ENCODE peak calls at places on chromosomes 1 and 21, in six cellular contexts. H is adrenal gland, C is HCT116, O is IMR-90, M is spleen, K is upper lobe of left lung. E is an unnamed sample.

GRCh38 chr21:45042664-45043161 is 31.7 kb upstream of the ADARB1 start:
- DNase-seq in H (no peak), C (no peak), O (no peak), M (no peak), K (peak), E (no peak)

GRCh38 chr1:80417651-80418050 is 1383.1 kb upstream of the ADGRL2 start:
- DNase-seq in H (no peak), C (no peak), O (peak), M (no peak), K (no peak), E (no peak)

GRCh38 chr21:15729674-15730483 is at the start of gene USP25:
- DNase-seq in H (peak), C (peak), O (peak), M (peak), K (peak), E (peak)

GRCh38 chr1:24283326-24284155 is 35.6 kb upstream of the GRHL3 start:
- DNase-seq in H (peak), C (peak), O (peak), M (no peak), K (no peak), E (no peak)

GRCh38 chr1:30044745-30045144 is 678.6 kb downstream of the MATN1 start:
- DNase-seq in H (no peak), C (no peak), O (no peak), M (no peak), K (no peak), E (no peak)

GRCh38 chr1:31671147-31671546 is 26.5 kb upstream of the PEF1 start:
- DNase-seq in H (no peak), C (no peak), O (no peak), M (no peak), K (no peak), E (no peak)

GRCh38 chr1:21324368-21325137 is 34.3 kb upstream of the ECE1 start:
- DNase-seq in H (peak), C (peak), O (peak), M (peak), K (peak), E (peak)

GRCh38 chr1:51936531-51936930 is 54.0 kb downstream of the RAB3B start:
- DNase-seq in H (no peak), C (no peak), O (peak), M (no peak), K (no peak), E (no peak)

GRCh38 chr21:30468912-30469812 is 11.0 kb downstream of the KRTAP19-1 start:
- DNase-seq in H (no peak), C (no peak), O (no peak), M (no peak), K (no peak), E (no peak)

GRCh38 chr1:147741075-147741474 is 19.3 kb downstream of the GJA5 start:
- DNase-seq in H (no peak), C (no peak), O (no peak), M (no peak), K (no peak), E (no peak)

GRCh38 chr1:100354971-100355394 is 2.7 kb downstream of the CDC14A start:
- DNase-seq in H (no peak), C (peak), O (peak), M (no peak), K (peak), E (peak)

GRCh38 chr1:200372095-200372884 is 37.5 kb downstream of the ZNF281 start:
- DNase-seq in H (no peak), C (peak), O (peak), M (no peak), K (peak), E (peak)

GRCh38 chr1:63152572-63152971 is 169.8 kb upstream of the FOXD3 start:
- DNase-seq in H (no peak), C (no peak), O (no peak), M (no peak), K (no peak), E (no peak)

GRCh38 chr1:88768187-88768586 is 84.1 kb downstream of the PKN2 start:
- DNase-seq in H (no peak), C (no peak), O (no peak), M (no peak), K (no peak), E (no peak)

GRCh38 chr1:240149488-240150094 is 57.9 kb downstream of the FMN2 start:
- DNase-seq in H (no peak), C (no peak), O (peak), M (no peak), K (no peak), E (no peak)

GRCh38 chr1:241518447-241519307 is 878 bp downstream of the FH start:
- DNase-seq in H (peak), C (no peak), O (peak), M (no peak), K (peak), E (no peak)

GRCh38 chr1:230359992-230360391 is 66.1 kb downstream of the PGBD5 start:
- DNase-seq in H (no peak), C (no peak), O (peak), M (no peak), K (peak), E (no peak)

GRCh38 chr1:34924759-34925555 is 4.5 kb downstream of the DLGAP3 start:
- DNase-seq in H (peak), C (no peak), O (peak), M (no peak), K (peak), E (peak)

GRCh38 chr1:37692834-37693175 is 489 bp downstream of the CDCA8 start:
- DNase-seq in H (no peak), C (no peak), O (no peak), M (no peak), K (no peak), E (no peak)

GRCh38 chr21:32771134-32771523 is 426 bp downstream of the PAXBP1 start:
- DNase-seq in H (peak), C (no peak), O (peak), M (peak), K (peak), E (peak)
- TF ChIP-seq POLR2A in H (no peak), C (no peak), O (no peak), M (no peak), K (no peak), E (no peak)

DNA sequence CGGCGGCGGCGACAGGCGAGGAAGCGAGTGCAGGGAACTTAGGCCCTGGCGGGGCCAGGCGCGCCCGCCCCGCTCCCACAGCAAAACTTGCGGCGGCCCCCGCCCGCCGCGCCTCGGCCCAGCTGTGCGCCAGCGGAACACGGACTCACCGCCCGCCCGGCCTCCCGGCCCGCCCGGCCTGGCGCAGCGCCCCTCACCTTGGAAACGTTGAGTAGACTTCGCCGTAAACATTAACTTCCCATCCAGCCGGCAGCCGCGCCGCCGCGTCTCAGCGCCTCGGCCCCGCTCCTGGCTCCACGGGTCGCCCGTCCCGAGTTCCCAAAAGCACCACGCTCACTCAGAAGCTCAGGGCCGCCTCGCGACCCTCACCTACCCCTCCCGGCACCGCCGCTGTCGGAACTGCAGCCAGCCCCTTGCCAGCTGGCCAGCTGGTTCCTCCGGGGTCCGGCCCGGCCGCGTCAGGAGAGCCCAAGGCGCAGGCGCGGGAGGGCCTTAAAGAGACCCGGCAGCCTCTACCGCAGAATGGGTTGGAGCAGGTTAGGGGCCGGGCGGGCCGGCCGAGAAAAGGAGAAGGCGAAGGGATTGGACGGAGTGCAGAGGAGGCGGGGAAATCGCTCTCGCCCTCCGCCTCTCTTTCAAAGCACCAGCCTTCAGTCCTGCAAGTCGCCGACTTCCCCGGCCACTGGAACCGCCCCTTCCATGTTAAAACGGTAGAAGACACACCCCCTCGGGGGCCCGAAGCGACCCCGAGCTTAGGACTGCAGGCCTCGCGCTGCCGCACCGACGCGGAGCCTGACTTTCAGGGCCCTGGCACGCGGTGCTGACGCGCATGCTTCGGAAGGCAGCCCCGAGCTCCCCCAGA is at the start of gene EVI5:
- DNase-seq in H (peak), C (peak), O (peak), M (peak), K (peak), E (peak)
- TF ChIP-seq POLR2A in H (peak), C (peak), O (peak), M (peak), K (peak), E (peak)

GRCh38 chr1:109466440-109467300 is at the start of gene SYPL2:
- DNase-seq in H (peak), C (no peak), O (peak), M (peak), K (peak), E (no peak)
- TF ChIP-seq POLR2A in H (peak), C (no peak), O (no peak), M (no peak), K (no peak), E (no peak)

GRCh38 chr1:201481761-201482493 is 12.9 kb upstream of the PHLDA3 start:
- DNase-seq in H (peak), C (peak), O (peak), M (peak), K (peak), E (peak)

GRCh38 chr1:201481004-201481380 is 12.0 kb upstream of the PHLDA3 start:
- DNase-seq in H (no peak), C (no peak), O (no peak), M (no peak), K (no peak), E (no peak)

GRCh38 chr1:201479331-201479730 is 10.3 kb upstream of the PHLDA3 start:
- DNase-seq in H (no peak), C (no peak), O (no peak), M (no peak), K (no peak), E (no peak)

GRCh38 chr1:201482755-201483154 is 13.8 kb upstream of the PHLDA3 start:
- DNase-seq in H (no peak), C (no peak), O (no peak), M (no peak), K (no peak), E (no peak)

DNA sequence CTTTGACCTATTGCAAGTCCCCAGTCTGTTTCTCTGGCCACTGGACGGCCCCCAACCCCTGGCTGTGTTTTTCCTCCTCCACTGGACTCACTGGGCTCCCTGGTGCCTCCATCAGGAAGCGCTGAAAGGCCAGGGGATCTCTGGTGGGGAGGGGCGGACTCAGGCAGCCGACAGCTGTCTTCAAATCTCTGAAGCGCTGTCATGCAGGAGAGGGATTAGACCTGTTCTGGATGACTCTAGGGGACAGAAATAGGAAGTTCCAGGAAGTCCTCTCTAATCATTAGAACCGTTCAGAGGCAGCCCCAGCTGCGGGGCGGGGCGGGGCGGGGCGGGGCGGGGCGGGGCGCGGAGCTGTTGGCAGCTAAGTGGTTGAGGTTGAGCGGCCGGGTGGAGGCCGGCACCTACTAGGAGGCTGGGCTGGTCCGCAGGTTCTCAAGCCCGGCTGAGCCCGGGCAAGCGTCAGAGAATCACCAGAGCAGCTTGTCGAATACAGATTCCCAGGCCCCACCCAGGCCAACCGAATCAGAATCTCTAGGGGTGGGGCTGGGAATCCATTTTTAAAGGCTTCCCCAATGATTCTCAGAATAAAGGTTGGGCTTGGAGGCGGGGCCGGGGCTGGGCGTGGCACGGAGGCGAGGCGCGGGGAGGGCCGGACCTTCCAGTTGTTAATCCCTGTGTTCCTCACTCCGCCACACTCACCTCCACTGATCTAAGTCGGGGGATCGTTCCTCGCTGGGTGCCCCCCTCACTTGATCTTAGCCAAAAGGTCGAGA is 11.4 kb upstream of the PHLDA3 start:
- DNase-seq in H (peak), C (peak), O (no peak), M (peak), K (peak), E (no peak)
- TF ChIP-seq POLR2A in H (no peak), C (no peak), O (no peak), M (no peak), K (peak), E (no peak)

GRCh38 chr1:58815680-58816071 is 31.8 kb upstream of the JUN start:
- DNase-seq in H (peak), C (no peak), O (no peak), M (no peak), K (peak), E (no peak)
- TF ChIP-seq POLR2A in H (no peak), C (no peak), O (no peak), M (no peak), K (no peak), E (peak)